ENCODE peak calls at places on chromosomes 13 and 19, in eight cellular contexts. Q is stimulated activated CD8-positive, alpha-beta memory T cell treated with anti-CD3 and anti-CD28 coated beads, Interleukin-15, amount 100 ng/mL, for 4 hours; H is transverse colon; D is aorta; W is GDM1; Y is activated CD8-positive, alpha-beta memory T cell treated with anti-CD3 and anti-CD28 coated beads, Interleukin-2, amount 10 ng/mL, durations not matched to agents 7 days and 5 days; N is lower leg skin; E is NCI-H146. B is an unnamed sample.
A peak's percentile ranks its signal among the peaks of the same experiment; 100 is the strongest.

GRCh38 chr19:53600217-53600616 is 31.6 kb upstream of the DPRX start:
- DNase-seq in Q (no peak), H (no peak), D (no peak), W (no peak), Y (no peak), N (no peak), E (no peak), B (no peak)

GRCh38 chr19:18253716-18254115 is 20.5 kb downstream of the IQCN start:
- DNase-seq in Q (no peak), H (peak; percentile 79), D (no peak), W (peak; percentile 18), Y (no peak), N (peak; percentile 29), E (no peak), B (no peak)

GRCh38 chr13:99339736-99340392 is 32.7 kb upstream of the GPR183 start:
- DNase-seq in Q (no peak), H (peak; percentile 34), D (no peak), W (no peak), Y (peak; percentile 61), N (no peak), E (no peak), B (no peak)

GRCh38 chr19:5060591-5061339 is 91.9 kb downstream of the KDM4B start:
- DNase-seq in Q (no peak), H (no peak), D (no peak), W (no peak), Y (no peak), N (peak; percentile 55), E (no peak), B (no peak)

GRCh38 chr13:107582171-107582570 is 633.2 kb downstream of the LIG4 start:
- DNase-seq in Q (no peak), H (no peak), D (no peak), W (no peak), Y (no peak), N (no peak), E (no peak), B (no peak)

GRCh38 chr13:21849323-21849722 is 178.4 kb downstream of the FGF9 start:
- DNase-seq in Q (no peak), H (no peak), D (no peak), W (peak; percentile 19), Y (peak; percentile 43), N (no peak), E (no peak), B (no peak)

GRCh38 chr13:98297043-98297442 is 120.0 kb upstream of the RNF113B start:
- DNase-seq in Q (no peak), H (no peak), D (no peak), W (no peak), Y (no peak), N (no peak), E (peak; percentile 89), B (no peak)

GRCh38 chr13:21360463-21360862 is 98.6 kb downstream of the ZDHHC20 start:
- DNase-seq in Q (no peak), H (no peak), D (no peak), W (no peak), Y (no peak), N (no peak), E (no peak), B (no peak)

GRCh38 chr19:41792513-41793413 is 3.6 kb upstream of the CEACAM3 start:
- DNase-seq in Q (no peak), H (peak; percentile 63), D (peak; percentile 57), W (peak; percentile 64), Y (peak; percentile 56), N (no peak), E (peak; percentile 16), B (peak; percentile 67)

GRCh38 chr19:50624949-50625600 is 14.6 kb downstream of the SYT3 start:
- DNase-seq in Q (no peak), H (no peak), D (no peak), W (no peak), Y (no peak), N (no peak), E (no peak), B (no peak)

GRCh38 chr13:54637377-54637776 is 1608.8 kb downstream of the OLFM4 start:
- DNase-seq in Q (no peak), H (no peak), D (no peak), W (no peak), Y (no peak), N (no peak), E (peak; percentile 16), B (no peak)